ENCODE peak calls at places on chromosomes 6 and 20, in six cellular contexts. One of them, this sample, is unnamed. For H3K9me3, the result is how much of the 10 kb centered on the place peaks cover.

GRCh38 chr6:43774776-43775583 is 5.0 kb downstream of the VEGFA start:
- DNase-seq in fibroblast of lung: peak
- DNase-seq in aorta: peak
- DNase-seq in H9: peak
- DNase-seq in H1: no peak
- DNase-seq in cardiac muscle cell: peak
- DNase-seq in this sample: no peak

GRCh38 chr6:112144145-112144926 is 56.9 kb downstream of the FAM229B start:
- DNase-seq in fibroblast of lung: no peak
- DNase-seq in H1: no peak
- DNase-seq in aorta: no peak
- DNase-seq in cardiac muscle cell: no peak
- DNase-seq in H9: no peak
- DNase-seq in this sample: no peak

GRCh38 chr20:10795286-10796026 is 121.7 kb upstream of the JAG1 start:
- DNase-seq in H9: no peak
- DNase-seq in cardiac muscle cell: no peak
- DNase-seq in fibroblast of lung: no peak
- DNase-seq in aorta: no peak
- DNase-seq in H1: no peak
- DNase-seq in this sample: no peak

GRCh38 chr6:1325471-1326309 is 13.8 kb downstream of the FOXQ1 start:
- DNase-seq in fibroblast of lung: peak
- DNase-seq in cardiac muscle cell: peak
- DNase-seq in H9: no peak
- DNase-seq in aorta: no peak
- DNase-seq in H1: no peak
- DNase-seq in this sample: peak

GRCh38 chr6:90328004-90328403 is 31.4 kb upstream of the BACH2 start:
- DNase-seq in cardiac muscle cell: no peak
- DNase-seq in H9: no peak
- DNase-seq in aorta: no peak
- DNase-seq in H1: no peak
- DNase-seq in fibroblast of lung: peak
- DNase-seq in this sample: no peak

GRCh38 chr20:33433465-33433864 is 10.1 kb downstream of the SNTA1 start:
- DNase-seq in fibroblast of lung: no peak
- DNase-seq in H1: no peak
- DNase-seq in H9: no peak
- DNase-seq in cardiac muscle cell: no peak
- DNase-seq in aorta: peak
- DNase-seq in this sample: no peak

GRCh38 chr6:124294572-124294971 is 490.9 kb downstream of the NKAIN2 start:
- DNase-seq in H1: no peak
- DNase-seq in H9: no peak
- DNase-seq in cardiac muscle cell: peak
- DNase-seq in aorta: no peak
- DNase-seq in fibroblast of lung: peak
- DNase-seq in this sample: no peak

GRCh38 chr20:20743511-20744169 is 31.2 kb upstream of the RALGAPA2 start:
- DNase-seq in fibroblast of lung: peak
- DNase-seq in cardiac muscle cell: peak
- DNase-seq in H1: no peak
- DNase-seq in H9: peak
- DNase-seq in aorta: peak
- DNase-seq in this sample: no peak

GRCh38 chr20:24470782-24471582 is 1.6 kb downstream of the SYNDIG1 start:
- DNase-seq in fibroblast of lung: no peak
- DNase-seq in H9: peak
- DNase-seq in aorta: no peak
- DNase-seq in cardiac muscle cell: no peak
- DNase-seq in H1: no peak
- DNase-seq in this sample: no peak

GRCh38 chr20:60586417-60587105 is 628.3 kb downstream of the CDH26 start:
- DNase-seq in aorta: no peak
- DNase-seq in H1: no peak
- DNase-seq in fibroblast of lung: no peak
- DNase-seq in cardiac muscle cell: no peak
- DNase-seq in H9: no peak
- DNase-seq in this sample: no peak

GRCh38 chr6:33205172-33206026 is 944 bp downstream of the HSD17B8 start:
- DNase-seq in H9: no peak
- DNase-seq in cardiac muscle cell: no peak
- DNase-seq in H1: no peak
- DNase-seq in fibroblast of lung: peak
- DNase-seq in aorta: no peak
- DNase-seq in this sample: no peak

GRCh38 chr6:42904467-42904866 is 11.4 kb upstream of the PTCRA start:
- DNase-seq in fibroblast of lung: no peak
- DNase-seq in H1: no peak
- DNase-seq in H9: no peak
- DNase-seq in aorta: no peak
- DNase-seq in cardiac muscle cell: no peak
- DNase-seq in this sample: no peak

GRCh38 chr20:18058661-18059467 is 1.1 kb upstream of the OVOL2 start:
- DNase-seq in H1: no peak
- DNase-seq in aorta: no peak
- DNase-seq in fibroblast of lung: no peak
- DNase-seq in H9: peak
- DNase-seq in cardiac muscle cell: no peak
- DNase-seq in this sample: no peak

GRCh38 chr20:34983089-34983820 is 27.6 kb downstream of the MYH7B start:
- DNase-seq in cardiac muscle cell: no peak
- DNase-seq in H9: no peak
- DNase-seq in fibroblast of lung: no peak
- DNase-seq in aorta: no peak
- DNase-seq in H1: no peak
- DNase-seq in this sample: no peak

GRCh38 chr20:37407573-37408002 is 61.6 kb downstream of the SRC start:
- DNase-seq in H9: no peak
- DNase-seq in aorta: peak
- DNase-seq in fibroblast of lung: peak
- DNase-seq in H1: no peak
- DNase-seq in cardiac muscle cell: peak
- DNase-seq in this sample: no peak

GRCh38 chr20:17443326-17443858 is 87.8 kb downstream of the BFSP1 start:
- DNase-seq in aorta: no peak
- DNase-seq in H1: no peak
- DNase-seq in fibroblast of lung: no peak
- DNase-seq in cardiac muscle cell: no peak
- DNase-seq in H9: no peak
- DNase-seq in this sample: no peak

DNA sequence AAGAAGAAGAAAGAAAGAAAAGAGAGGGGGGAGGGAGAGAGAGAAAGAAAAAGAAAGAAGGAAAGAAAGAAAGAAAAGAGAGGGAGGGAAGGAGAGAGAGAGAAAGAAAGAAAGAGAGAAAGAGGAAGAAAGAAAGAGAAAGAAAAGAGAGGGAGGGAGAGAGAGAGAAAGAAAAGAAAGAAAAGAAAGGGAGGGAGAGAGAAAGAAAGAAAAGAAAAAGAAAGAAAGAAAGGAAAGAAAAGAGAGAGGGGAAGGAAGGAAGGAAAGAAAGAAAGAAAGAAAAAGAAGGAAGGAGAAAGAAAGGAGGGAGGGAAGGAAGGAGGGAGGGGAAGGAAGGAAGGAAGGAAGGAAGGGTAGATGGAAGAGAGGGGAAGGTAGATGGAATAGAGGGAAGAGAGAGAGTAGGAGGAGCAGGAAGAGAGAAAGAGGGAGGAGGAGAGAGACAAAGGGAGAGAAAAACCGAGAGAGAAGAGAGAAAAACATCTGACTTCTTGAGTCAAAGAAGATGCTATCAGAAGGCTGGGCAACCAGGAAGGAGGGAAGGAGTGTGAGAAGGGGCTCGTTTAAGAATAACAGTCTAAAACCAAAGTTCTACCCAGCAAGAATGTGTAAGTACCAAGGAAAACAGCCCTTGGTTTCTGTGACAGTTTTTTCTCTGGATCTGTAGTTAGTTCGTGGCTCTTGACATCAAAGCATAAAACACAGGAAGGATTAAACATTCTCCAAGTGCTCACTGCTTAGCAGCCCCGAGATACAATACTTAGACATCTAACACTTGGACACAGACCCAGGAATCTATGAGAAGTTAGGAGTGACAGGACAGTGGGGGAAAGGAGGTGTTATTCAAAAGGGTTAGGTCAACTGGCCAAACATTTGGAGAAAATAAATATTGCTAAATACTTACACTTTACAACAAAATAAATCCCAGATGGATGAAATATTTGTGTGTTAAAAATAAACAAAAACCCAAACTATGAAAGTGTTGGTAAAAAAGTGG is 131.9 kb upstream of the STMND1 start:
- DNase-seq in aorta: no peak
- DNase-seq in cardiac muscle cell: no peak
- DNase-seq in H9: no peak
- DNase-seq in fibroblast of lung: no peak
- DNase-seq in H1: no peak
- DNase-seq in this sample: no peak
- H3K27ac ChIP-seq in aorta: no peak
- H3K27ac ChIP-seq in cardiac muscle cell: no peak
- H3K27ac ChIP-seq in H9: no peak
- H3K27ac ChIP-seq in fibroblast of lung: no peak
- H3K27ac ChIP-seq in H1: no peak
- H3K27ac ChIP-seq in this sample: no peak

GRCh38 chr6:24673625-24674024 is 6.7 kb downstream of the ACOT13 start:
- DNase-seq in H9: no peak
- DNase-seq in aorta: no peak
- DNase-seq in H1: no peak
- DNase-seq in cardiac muscle cell: no peak
- DNase-seq in fibroblast of lung: no peak
- DNase-seq in this sample: no peak
- H3K9me3 ChIP-seq in H9: under half
- H3K9me3 ChIP-seq in aorta: under half
- H3K9me3 ChIP-seq in H1: under half
- H3K9me3 ChIP-seq in cardiac muscle cell: under half
- H3K9me3 ChIP-seq in fibroblast of lung: under half
- H3K9me3 ChIP-seq in this sample: under half

GRCh38 chr20:36064661-36065426 is 89.7 kb upstream of the EPB41L1 start:
- DNase-seq in fibroblast of lung: peak
- DNase-seq in cardiac muscle cell: peak
- DNase-seq in H9: peak
- DNase-seq in aorta: peak
- DNase-seq in H1: peak
- DNase-seq in this sample: peak
- H3K27ac ChIP-seq in fibroblast of lung: peak
- H3K27ac ChIP-seq in cardiac muscle cell: peak
- H3K27ac ChIP-seq in H9: no peak
- H3K27ac ChIP-seq in aorta: no peak
- H3K27ac ChIP-seq in H1: no peak
- H3K27ac ChIP-seq in this sample: peak

GRCh38 chr20:32116079-32116521 is 6.6 kb downstream of the TM9SF4 start:
- DNase-seq in fibroblast of lung: no peak
- DNase-seq in H1: no peak
- DNase-seq in aorta: no peak
- DNase-seq in H9: no peak
- DNase-seq in cardiac muscle cell: no peak
- DNase-seq in this sample: no peak

GRCh38 chr20:32115196-32115767 is 5.8 kb downstream of the TM9SF4 start:
- DNase-seq in H9: no peak
- DNase-seq in aorta: no peak
- DNase-seq in fibroblast of lung: no peak
- DNase-seq in cardiac muscle cell: no peak
- DNase-seq in H1: no peak
- DNase-seq in this sample: no peak

GRCh38 chr20:32123088-32123487 is 13.6 kb downstream of the TM9SF4 start:
- DNase-seq in aorta: no peak
- DNase-seq in fibroblast of lung: no peak
- DNase-seq in H1: no peak
- DNase-seq in H9: no peak
- DNase-seq in cardiac muscle cell: no peak
- DNase-seq in this sample: no peak

GRCh38 chr20:32124916-32125454 is 15.5 kb downstream of the TM9SF4 start:
- DNase-seq in H9: no peak
- DNase-seq in fibroblast of lung: no peak
- DNase-seq in H1: no peak
- DNase-seq in cardiac muscle cell: no peak
- DNase-seq in aorta: no peak
- DNase-seq in this sample: no peak

DNA sequence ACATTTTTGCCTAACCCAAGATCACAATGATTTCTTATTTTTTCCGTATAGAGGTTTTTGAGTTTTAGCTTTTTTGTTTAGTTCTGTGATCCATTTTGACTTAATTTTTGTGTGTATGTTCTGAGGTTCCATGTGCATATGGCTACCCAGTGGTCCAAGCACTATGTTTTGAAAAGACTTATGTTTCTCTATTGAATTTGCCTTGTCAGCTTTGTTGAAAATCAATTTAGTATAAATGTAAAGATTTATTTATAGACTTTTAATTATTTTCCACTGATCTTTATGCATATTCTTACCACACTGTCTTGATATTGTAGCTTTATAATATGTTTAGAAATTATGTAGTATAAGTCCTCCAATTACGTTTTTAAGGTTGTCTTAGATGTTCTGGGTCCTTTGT is 10.2 kb downstream of the TM9SF4 start:
- DNase-seq in fibroblast of lung: no peak
- DNase-seq in H1: no peak
- DNase-seq in aorta: no peak
- DNase-seq in H9: no peak
- DNase-seq in cardiac muscle cell: no peak
- DNase-seq in this sample: no peak
- H3K9me3 ChIP-seq in fibroblast of lung: under half
- H3K9me3 ChIP-seq in H1: under half
- H3K9me3 ChIP-seq in aorta: under half
- H3K9me3 ChIP-seq in H9: under half
- H3K9me3 ChIP-seq in cardiac muscle cell: under half
- H3K9me3 ChIP-seq in this sample: under half

GRCh38 chr6:110366241-110366640 is 8.1 kb upstream of the METTL24 start:
- DNase-seq in H9: no peak
- DNase-seq in fibroblast of lung: no peak
- DNase-seq in aorta: no peak
- DNase-seq in H1: no peak
- DNase-seq in cardiac muscle cell: no peak
- DNase-seq in this sample: no peak

GRCh38 chr6:110369056-110369455 is 10.9 kb upstream of the METTL24 start:
- DNase-seq in H1: no peak
- DNase-seq in aorta: no peak
- DNase-seq in H9: no peak
- DNase-seq in fibroblast of lung: no peak
- DNase-seq in cardiac muscle cell: no peak
- DNase-seq in this sample: no peak

GRCh38 chr6:110367001-110367400 is 8.9 kb upstream of the METTL24 start:
- DNase-seq in H9: no peak
- DNase-seq in aorta: no peak
- DNase-seq in H1: no peak
- DNase-seq in fibroblast of lung: no peak
- DNase-seq in cardiac muscle cell: no peak
- DNase-seq in this sample: no peak

GRCh38 chr6:110367825-110368224 is 9.7 kb upstream of the METTL24 start:
- DNase-seq in H1: no peak
- DNase-seq in fibroblast of lung: no peak
- DNase-seq in cardiac muscle cell: no peak
- DNase-seq in H9: no peak
- DNase-seq in aorta: no peak
- DNase-seq in this sample: no peak

GRCh38 chr6:110368268-110368667 is 10.1 kb upstream of the METTL24 start:
- DNase-seq in H1: no peak
- DNase-seq in cardiac muscle cell: no peak
- DNase-seq in fibroblast of lung: no peak
- DNase-seq in H9: no peak
- DNase-seq in aorta: no peak
- DNase-seq in this sample: no peak
- H3K27ac ChIP-seq in H1: no peak
- H3K27ac ChIP-seq in cardiac muscle cell: no peak
- H3K27ac ChIP-seq in fibroblast of lung: no peak
- H3K27ac ChIP-seq in H9: no peak
- H3K27ac ChIP-seq in aorta: no peak
- H3K27ac ChIP-seq in this sample: no peak